ENCODE peak calls at places on chromosomes 13 and 19, in nine cellular contexts. P is colonic mucosa, E is suprapubic skin, I is body of pancreas, X is testis, J is neural progenitor cell, Z is SJSA1, B is cardiac muscle cell, M is lower lobe of right lung. Q is an unnamed sample. For H3K36me3, the result is how much of the 10 kb centered on the place peaks cover.

GRCh38 chr19:38385804-38386257 is 2.0 kb downstream of the GGN start:
- DNase-seq in I (no peak), X (no peak), J (peak), B (no peak), P (no peak), M (no peak), E (no peak), Z (no peak), Q (peak)

GRCh38 chr13:57632276-57633140 is 964 bp downstream of the PCDH17 start:
- DNase-seq in Z (no peak), B (peak), X (peak), I (peak), J (peak), P (no peak), M (peak), E (no peak), Q (peak)

GRCh38 chr13:48146122-48146521 is 51.2 kb upstream of the MED4 start:
- DNase-seq in P (no peak), X (no peak), J (no peak), B (no peak), I (no peak), E (no peak), M (no peak), Z (no peak), Q (no peak)

GRCh38 chr13:51950722-51951121 is 60.5 kb downstream of the ATP7B start:
- DNase-seq in J (no peak), X (no peak), Z (no peak), M (no peak), B (no peak), I (no peak), E (peak), P (no peak), Q (no peak)

GRCh38 chr13:24888291-24888931 is 124.4 kb downstream of the RNF17 start:
- DNase-seq in M (no peak), Z (no peak), E (no peak), B (no peak), I (no peak), X (no peak), J (no peak), P (no peak), Q (no peak)

GRCh38 chr19:56071151-56071550 is 49.9 kb downstream of the ZNF787 start:
- DNase-seq in X (no peak), J (peak), P (no peak), B (no peak), I (no peak), M (no peak), Z (no peak), E (no peak), Q (peak)

GRCh38 chr19:13057147-13057572 is 45.5 kb downstream of the LYL1 start:
- DNase-seq in B (no peak), E (no peak), X (no peak), P (no peak), J (peak), M (peak), Z (peak), I (no peak), Q (peak)

GRCh38 chr19:13788991-13789390 is 6.3 kb upstream of the ZSWIM4 start:
- DNase-seq in Z (peak), B (no peak), I (no peak), M (peak), J (no peak), X (no peak), E (no peak), P (no peak), Q (no peak)

GRCh38 chr13:79283742-79284141 is 122.3 kb downstream of the RBM26 start:
- DNase-seq in X (no peak), J (no peak), Z (no peak), P (no peak), E (no peak), M (no peak), B (no peak), I (no peak), Q (no peak)

GRCh38 chr13:29266261-29266660 is 329.2 kb downstream of the SLC7A1 start:
- DNase-seq in B (no peak), Z (no peak), P (no peak), X (no peak), M (no peak), I (no peak), J (no peak), E (no peak), Q (no peak)

GRCh38 chr13:76210262-76210661 is 574.1 kb downstream of the LMO7 start:
- DNase-seq in I (no peak), M (peak), E (no peak), J (no peak), X (no peak), P (no peak), Z (no peak), B (peak), Q (no peak)

GRCh38 chr19:3041756-3042517 is 12.9 kb upstream of the TLE2 start:
- DNase-seq in B (peak), X (no peak), E (no peak), M (no peak), I (no peak), J (peak), P (no peak), Z (no peak), Q (peak)

GRCh38 chr13:37870895-37871550 is 1.5 kb upstream of the TRPC4 start:
- DNase-seq in J (peak), B (no peak), P (no peak), Z (peak), I (no peak), M (no peak), X (no peak), E (no peak), Q (peak)

GRCh38 chr19:46089432-46089831 is 35.1 kb downstream of the IGFL3 start:
- DNase-seq in X (no peak), J (no peak), M (no peak), Z (no peak), I (no peak), P (no peak), E (no peak), B (no peak), Q (no peak)

GRCh38 chr19:47112166-47112663 is 1.4 kb downstream of the ZC3H4 start:
- DNase-seq in I (peak), Z (peak), B (peak), X (peak), M (peak), E (peak), J (peak), P (peak), Q (peak)

GRCh38 chr13:33628662-33629061 is 189.3 kb upstream of the RFC3 start:
- DNase-seq in X (no peak), P (no peak), E (no peak), J (no peak), Z (no peak), M (no peak), I (no peak), B (no peak), Q (no peak)

GRCh38 chr13:90230311-90230710 is 1117.2 kb upstream of the MIR17HG start:
- DNase-seq in I (no peak), P (no peak), Z (no peak), B (no peak), M (no peak), J (no peak), X (no peak), E (no peak), Q (no peak)

GRCh38 chr19:29365836-29366417 is 153.0 kb upstream of the UQCRFS1 start:
- DNase-seq in X (no peak), M (no peak), I (no peak), J (no peak), Z (no peak), P (no peak), B (no peak), E (no peak), Q (no peak)

GRCh38 chr13:27022571-27023311 is 148.9 kb downstream of the USP12 start:
- DNase-seq in Z (peak), X (no peak), J (no peak), P (no peak), M (no peak), I (no peak), B (peak), E (peak), Q (peak)

GRCh38 chr13:87954116-87954515 is 282.9 kb downstream of the SLITRK5 start:
- DNase-seq in X (no peak), B (no peak), P (no peak), E (no peak), M (no peak), Z (no peak), I (no peak), J (no peak), Q (no peak)

GRCh38 chr19:3450796-3451411 is 29.4 kb downstream of the SMIM24 start:
- DNase-seq in P (no peak), X (peak), Z (peak), M (peak), I (peak), E (no peak), J (no peak), B (no peak), Q (no peak)

GRCh38 chr13:74770361-74770760 is 636.2 kb upstream of the KLF12 start:
- DNase-seq in B (no peak), M (no peak), X (no peak), I (no peak), J (no peak), P (no peak), E (no peak), Z (peak), Q (no peak)

GRCh38 chr13:62040806-62041205 is 625.2 kb upstream of the PCDH20 start:
- DNase-seq in M (no peak), I (no peak), E (no peak), B (no peak), J (no peak), X (no peak), P (no peak), Z (no peak), Q (no peak)

GRCh38 chr13:105033999-105034398 is 1501.5 kb downstream of the EFNB2 start:
- DNase-seq in B (peak), M (no peak), P (no peak), J (no peak), I (no peak), Z (no peak), X (no peak), E (no peak), Q (peak)

GRCh38 chr13:57557979-57558529 is 73.5 kb upstream of the PCDH17 start:
- DNase-seq in P (no peak), M (no peak), B (peak), I (no peak), J (peak), Z (no peak), X (no peak), E (no peak), Q (no peak)

GRCh38 chr19:2723747-2724146 is 2.6 kb upstream of the DIRAS1 start:
- DNase-seq in P (no peak), X (peak), B (no peak), I (no peak), Z (no peak), E (no peak), M (no peak), J (no peak), Q (no peak)

GRCh38 chr13:30453727-30454126 is 12.0 kb downstream of the HMGB1 start:
- DNase-seq in M (no peak), E (no peak), P (no peak), I (no peak), X (no peak), Z (no peak), B (no peak), J (no peak), Q (no peak)

GRCh38 chr19:28292822-28293500 is 920.0 kb downstream of the UQCRFS1 start:
- DNase-seq in P (no peak), J (no peak), X (no peak), B (peak), M (no peak), I (no peak), E (no peak), Z (no peak), Q (peak)

GRCh38 chr19:28288850-28289249 is 924.1 kb downstream of the UQCRFS1 start:
- DNase-seq in P (peak), Z (no peak), E (no peak), I (peak), J (no peak), X (no peak), M (no peak), B (peak), Q (no peak)

GRCh38 chr19:28291874-28292273 is 921.1 kb downstream of the UQCRFS1 start:
- DNase-seq in B (no peak), I (no peak), M (no peak), P (no peak), X (no peak), E (no peak), Z (no peak), J (no peak), Q (peak)

GRCh38 chr19:28289294-28290063 is 923.5 kb downstream of the UQCRFS1 start:
- DNase-seq in I (peak), B (no peak), M (no peak), X (peak), P (peak), J (no peak), E (no peak), Z (peak), Q (peak)

DNA sequence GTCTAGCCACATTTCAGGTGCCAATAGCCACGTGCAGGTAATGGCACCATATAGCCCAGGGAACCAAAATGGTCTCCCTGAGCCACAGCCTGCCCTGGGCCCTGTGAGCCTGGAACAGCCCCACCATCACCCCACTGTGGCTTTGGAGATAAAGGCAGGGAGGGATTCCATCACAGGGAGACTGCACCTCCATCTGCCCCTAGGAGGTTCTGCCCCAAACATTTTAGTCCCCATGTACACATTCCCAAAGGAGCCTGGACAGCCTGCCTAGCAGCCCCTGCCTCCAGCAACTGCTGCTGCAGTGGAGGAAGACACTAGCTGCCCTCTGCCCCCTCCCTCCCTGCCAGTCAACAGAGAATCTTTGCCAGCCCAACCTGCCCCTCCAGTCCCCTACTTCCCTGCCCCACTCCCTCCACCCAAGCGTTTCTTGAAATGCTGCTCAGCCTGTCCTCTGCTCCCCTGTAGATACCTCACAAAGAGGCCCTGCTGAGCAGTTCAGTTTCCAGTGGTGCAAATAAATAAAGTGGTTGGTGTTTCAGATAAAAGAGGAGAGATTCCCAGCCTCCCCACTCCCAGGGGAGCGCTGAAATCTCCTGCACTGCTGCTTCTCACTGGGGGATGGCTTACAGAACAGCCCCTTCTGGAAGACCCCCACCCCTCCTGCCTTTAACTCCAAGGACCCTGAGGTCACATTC is 921.8 kb downstream of the UQCRFS1 start:
- DNase-seq in X (no peak), I (no peak), M (no peak), Z (no peak), B (no peak), E (no peak), J (peak), P (no peak), Q (peak)
- H3K36me3 ChIP-seq in X (under half), I (under half), M (under half), Z (under half), B (under half), E (under half), J (under half), P (under half), Q (under half)

GRCh38 chr19:16518061-16518460 is 21.9 kb downstream of the C19orf44 start:
- DNase-seq in I (no peak), X (no peak), E (no peak), M (no peak), Z (no peak), P (no peak), B (no peak), J (no peak), Q (no peak)

GRCh38 chr19:16514383-16515019 is 18.3 kb downstream of the C19orf44 start:
- DNase-seq in J (no peak), M (no peak), X (no peak), B (no peak), Z (no peak), E (no peak), I (no peak), P (no peak), Q (peak)

GRCh38 chr19:16518483-16519229 is 22.5 kb downstream of the C19orf44 start:
- DNase-seq in J (no peak), M (no peak), P (no peak), I (no peak), E (no peak), Z (no peak), X (no peak), B (no peak), Q (peak)

GRCh38 chr19:16516923-16517610 is 20.9 kb downstream of the C19orf44 start:
- DNase-seq in Z (no peak), I (no peak), M (no peak), X (no peak), P (no peak), E (no peak), B (no peak), J (no peak), Q (no peak)

DNA sequence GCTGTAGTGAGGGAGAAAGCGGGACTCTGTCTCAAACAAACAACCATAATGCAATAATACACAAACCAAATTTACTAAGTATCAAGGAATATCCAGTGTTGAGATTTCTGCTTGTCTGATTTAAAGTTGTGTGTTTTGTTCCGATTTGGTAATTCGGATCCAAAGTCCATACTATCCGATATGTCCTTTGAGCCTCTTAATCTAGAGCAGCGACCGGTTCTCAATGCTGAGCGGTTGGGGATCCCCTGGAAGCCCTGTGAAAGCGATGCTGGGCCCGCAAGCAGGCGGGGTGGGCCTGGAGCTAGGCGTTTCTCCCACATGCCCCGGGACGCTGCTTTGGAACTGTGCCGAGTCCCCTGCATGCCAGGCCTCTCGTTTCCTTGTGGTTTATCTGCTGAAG is 20.2 kb downstream of the C19orf44 start:
- DNase-seq in I (no peak), Z (no peak), P (no peak), M (no peak), J (no peak), X (no peak), E (no peak), B (no peak), Q (no peak)
- H3K36me3 ChIP-seq in I (under half), Z (half or more), P (under half), M (half or more), J (under half), X (under half), E (half or more), B (under half), Q (under half)

DNA sequence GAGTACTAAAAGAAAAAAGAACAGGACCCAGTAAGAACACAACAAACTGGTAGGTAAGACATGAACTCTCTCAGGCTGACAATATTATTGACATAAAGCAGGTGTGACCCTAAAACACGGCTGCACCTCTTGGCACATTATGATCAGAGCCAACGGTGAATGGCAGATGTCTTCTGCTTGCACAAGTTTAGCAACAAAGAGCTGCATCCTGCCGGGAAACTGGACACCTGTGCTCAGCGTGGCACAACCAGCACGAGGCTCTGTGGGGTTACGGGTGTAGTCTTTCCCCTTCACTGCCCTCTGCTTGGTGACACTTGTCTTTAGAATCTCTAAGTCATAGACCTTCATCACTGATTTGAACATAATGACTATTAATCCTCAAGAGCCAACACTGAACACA is 97.9 kb downstream of the DOCK9 start:
- DNase-seq in X (no peak), I (no peak), P (no peak), E (no peak), J (no peak), B (no peak), Z (no peak), M (no peak), Q (no peak)
- H3K36me3 ChIP-seq in X (under half), I (under half), P (under half), E (half or more), J (under half), B (under half), Z (half or more), M (half or more), Q (under half)

GRCh38 chr19:17158584-17158983 is 56.6 kb upstream of the USE1 start:
- DNase-seq in X (no peak), I (no peak), P (no peak), E (no peak), J (no peak), M (no peak), B (no peak), Z (no peak), Q (no peak)
- H3K36me3 ChIP-seq in X (under half), I (under half), P (under half), E (half or more), J (under half), M (half or more), B (under half), Z (half or more), Q (under half)

GRCh38 chr19:43538922-43539321 is 5.9 kb downstream of the ZNF575 start:
- DNase-seq in X (no peak), J (no peak), I (no peak), Z (no peak), B (no peak), M (no peak), P (no peak), E (no peak), Q (no peak)
- H3K36me3 ChIP-seq in X (under half), J (under half), I (under half), Z (half or more), B (under half), M (half or more), P (under half), E (half or more), Q (half or more)

GRCh38 chr13:113610266-113610665 is 25.7 kb downstream of the TFDP1 start:
- DNase-seq in I (no peak), M (no peak), E (no peak), B (no peak), X (no peak), Z (no peak), J (no peak), P (no peak), Q (no peak)

GRCh38 chr13:113607477-113608245 is 23.1 kb downstream of the TFDP1 start:
- DNase-seq in M (peak), I (no peak), B (no peak), Z (no peak), X (no peak), P (no peak), J (no peak), E (no peak), Q (no peak)

GRCh38 chr13:113608246-113608635 is 23.7 kb downstream of the TFDP1 start:
- DNase-seq in P (no peak), M (no peak), I (no peak), Z (no peak), J (no peak), B (no peak), E (no peak), X (no peak), Q (no peak)

GRCh38 chr13:113608967-113609533 is 24.5 kb downstream of the TFDP1 start:
- DNase-seq in X (no peak), E (no peak), I (no peak), M (no peak), Z (no peak), B (no peak), P (no peak), J (no peak), Q (no peak)

GRCh38 chr13:113609616-113610015 is 25.1 kb downstream of the TFDP1 start:
- DNase-seq in B (no peak), X (no peak), Z (no peak), M (no peak), E (no peak), I (no peak), P (no peak), J (no peak), Q (no peak)
- H3K36me3 ChIP-seq in B (under half), X (under half), Z (half or more), M (under half), E (under half), I (under half), P (under half), J (under half), Q (half or more)

GRCh38 chr19:5317321-5317720 is 23.3 kb downstream of the PTPRS start:
- DNase-seq in M (no peak), I (no peak), X (no peak), B (no peak), Z (no peak), E (no peak), J (no peak), P (no peak), Q (no peak)

GRCh38 chr19:5318306-5318705 is 22.3 kb downstream of the PTPRS start:
- DNase-seq in B (no peak), Z (no peak), J (no peak), P (no peak), M (no peak), E (no peak), X (no peak), I (no peak), Q (no peak)

GRCh38 chr19:5314907-5315298 is 25.7 kb downstream of the PTPRS start:
- DNase-seq in I (no peak), Z (no peak), E (no peak), X (no peak), P (no peak), J (no peak), M (no peak), B (no peak), Q (no peak)

GRCh38 chr19:5314012-5314906 is 26.4 kb downstream of the PTPRS start:
- DNase-seq in P (no peak), E (no peak), Z (no peak), I (no peak), X (no peak), B (no peak), J (no peak), M (no peak), Q (no peak)

DNA sequence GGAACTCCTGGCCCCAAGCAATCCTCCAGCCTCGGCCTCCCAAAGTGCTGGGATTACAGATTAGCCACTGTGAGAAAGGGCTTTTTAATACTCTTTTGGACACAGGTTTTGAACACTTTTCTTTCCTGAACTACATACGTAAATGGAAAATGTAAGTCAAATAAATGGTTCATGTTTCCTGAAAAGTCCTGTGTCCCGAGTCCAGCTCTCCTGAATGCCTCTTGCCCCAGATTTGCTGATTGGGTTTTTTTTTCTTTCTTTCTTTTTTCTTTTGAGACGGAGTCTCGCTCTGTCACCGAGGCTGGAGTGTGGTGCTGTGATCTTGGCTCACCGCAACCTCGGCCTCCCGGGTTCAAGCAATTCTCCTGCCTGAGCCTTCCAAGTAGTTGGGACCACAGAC is 24.5 kb downstream of the PTPRS start:
- DNase-seq in Z (no peak), M (no peak), J (no peak), E (no peak), B (no peak), I (no peak), X (no peak), P (no peak), Q (no peak)
- H3K36me3 ChIP-seq in Z (under half), M (under half), J (under half), E (under half), B (under half), I (under half), X (under half), P (under half), Q (under half)